ENCODE peak calls at places on chromosomes 11 and 22, in four cellular contexts. Z is MM.1S; W is CD8-positive, alpha-beta T cell; C is brain microvascular endothelial cell. B is an unnamed sample.

GRCh38 chr22:49574205-49574604 is 253.5 kb downstream of the BRD1 start:
- DNase-seq in Z (no peak), W (no peak), C (no peak), B (no peak)

GRCh38 chr22:37499006-37499707 is 13.0 kb upstream of the MFNG start:
- DNase-seq in Z (peak), W (no peak), C (no peak), B (no peak)

GRCh38 chr11:113249491-113249763 is 65.0 kb upstream of the TTC12 start:
- DNase-seq in Z (no peak), W (no peak), C (no peak), B (no peak)

GRCh38 chr11:35676611-35676965 is 14.0 kb downstream of the TRIM44 start:
- DNase-seq in Z (no peak), W (no peak), C (no peak), B (no peak)

GRCh38 chr11:111379500-111380136 is 543 bp upstream of the POU2AF1 start:
- DNase-seq in Z (peak), W (no peak), C (no peak), B (no peak)

GRCh38 chr11:13174090-13174489 is 103.5 kb upstream of the BMAL1 start:
- DNase-seq in Z (no peak), W (no peak), C (no peak), B (no peak)

GRCh38 chr11:104995001-104995408 is 26.6 kb upstream of the CASP4 start:
- DNase-seq in Z (no peak), W (no peak), C (no peak), B (no peak)

GRCh38 chr11:34214961-34215805 is 109.8 kb downstream of the NAT10 start:
- DNase-seq in Z (no peak), W (no peak), C (peak), B (no peak)

GRCh38 chr11:100687630-100688395 is 725 bp downstream of the ARHGAP42 start:
- DNase-seq in Z (peak), W (no peak), C (peak), B (peak)

GRCh38 chr11:24234822-24235508 is 261.9 kb upstream of the LUZP2 start:
- DNase-seq in Z (no peak), W (no peak), C (peak), B (no peak)

GRCh38 chr22:38180841-38181452 is 683 bp downstream of the PLA2G6 start:
- DNase-seq in Z (peak), W (peak), C (no peak), B (no peak)

GRCh38 chr11:21185959-21186358 is 516.6 kb downstream of the NELL1 start:
- DNase-seq in Z (no peak), W (no peak), C (no peak), B (no peak)

GRCh38 chr11:1869427-1870325 is 16.8 kb downstream of the LSP1 start:
- DNase-seq in Z (no peak), W (no peak), C (no peak), B (no peak)
- TF ChIP-seq CTCF in Z (no peak), W (no peak), C (peak), B (no peak)

GRCh38 chr11:72925656-72926055 is 111.4 kb downstream of the ATG16L2 start:
- DNase-seq in Z (no peak), W (no peak), C (no peak), B (no peak)

GRCh38 chr11:72921028-72921716 is 107.0 kb downstream of the ATG16L2 start:
- DNase-seq in Z (no peak), W (no peak), C (no peak), B (no peak)

GRCh38 chr11:72927380-72927779 is 113.2 kb downstream of the ATG16L2 start:
- DNase-seq in Z (no peak), W (no peak), C (no peak), B (no peak)

GRCh38 chr11:72926076-72926475 is 111.9 kb downstream of the ATG16L2 start:
- DNase-seq in Z (no peak), W (no peak), C (no peak), B (no peak)

DNA sequence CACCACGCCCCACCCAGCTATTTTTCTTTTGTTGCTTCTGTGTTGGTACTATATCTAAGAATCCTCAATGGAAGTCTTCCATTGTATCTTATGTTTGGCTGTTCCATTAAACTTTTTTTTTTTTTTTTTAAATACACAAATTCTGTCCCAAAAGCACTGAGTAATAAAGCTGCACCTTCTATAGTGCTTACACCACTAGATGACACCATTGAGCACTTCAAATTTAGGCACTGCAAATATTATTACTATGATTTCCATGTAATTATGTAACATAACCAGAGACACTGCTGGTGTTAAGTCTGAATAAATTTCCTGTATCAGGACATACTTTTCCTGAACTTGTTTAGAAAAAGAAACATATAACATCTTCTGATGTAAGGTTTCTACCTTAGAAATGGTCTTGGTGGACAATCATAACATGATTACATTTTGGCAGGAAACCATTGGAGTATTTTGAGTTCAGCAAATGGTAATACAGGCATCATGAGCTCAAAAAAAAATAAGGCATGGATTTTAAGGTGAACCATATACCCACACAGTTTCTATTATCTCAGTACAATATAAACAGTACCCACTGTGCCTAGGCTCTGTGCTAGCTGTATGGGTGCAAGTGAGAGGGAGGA is 110.5 kb downstream of the ATG16L2 start:
- DNase-seq in Z (peak), W (no peak), C (peak), B (no peak)
- TF ChIP-seq CTCF in Z (peak), W (peak), C (peak), B (peak)

GRCh38 chr11:46413755-46414465 is 22.3 kb upstream of the CHRM4 start:
- DNase-seq in Z (no peak), W (no peak), C (no peak), B (no peak)

GRCh38 chr11:46414466-46414796 is 22.9 kb upstream of the CHRM4 start:
- DNase-seq in Z (no peak), W (peak), C (no peak), B (no peak)

GRCh38 chr11:46408407-46408986 is 16.9 kb upstream of the CHRM4 start:
- DNase-seq in Z (no peak), W (no peak), C (no peak), B (no peak)

GRCh38 chr11:46407635-46408034 is 16.1 kb upstream of the CHRM4 start:
- DNase-seq in Z (no peak), W (no peak), C (no peak), B (no peak)

DNA sequence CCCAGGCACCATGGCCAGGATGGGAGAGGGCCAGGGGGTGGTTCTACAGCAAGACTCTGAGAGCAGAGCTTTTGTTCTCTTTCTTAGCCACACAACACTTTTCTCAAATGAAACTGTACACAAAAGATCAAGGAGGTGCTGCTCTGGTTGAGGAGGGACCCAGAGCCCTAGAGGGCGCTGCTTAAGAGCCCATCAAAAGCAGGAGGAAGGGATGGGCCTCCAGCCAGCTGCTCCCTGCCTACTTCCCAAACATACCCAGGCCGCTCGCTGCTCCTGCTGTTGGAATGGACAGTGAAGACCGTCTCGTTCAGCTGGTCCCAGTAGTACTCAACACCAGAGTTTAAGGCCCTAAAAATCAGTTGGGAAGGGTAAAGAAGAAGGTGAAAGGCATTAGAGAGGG is 18.4 kb upstream of the CHRM4 start:
- DNase-seq in Z (no peak), W (no peak), C (no peak), B (no peak)
- TF ChIP-seq CTCF in Z (no peak), W (no peak), C (peak), B (no peak)

GRCh38 chr11:121536116-121536515 is 83.3 kb upstream of the SORL1-AS1 start:
- DNase-seq in Z (no peak), W (no peak), C (no peak), B (no peak)
- TF ChIP-seq CTCF in Z (no peak), W (no peak), C (no peak), B (no peak)

DNA sequence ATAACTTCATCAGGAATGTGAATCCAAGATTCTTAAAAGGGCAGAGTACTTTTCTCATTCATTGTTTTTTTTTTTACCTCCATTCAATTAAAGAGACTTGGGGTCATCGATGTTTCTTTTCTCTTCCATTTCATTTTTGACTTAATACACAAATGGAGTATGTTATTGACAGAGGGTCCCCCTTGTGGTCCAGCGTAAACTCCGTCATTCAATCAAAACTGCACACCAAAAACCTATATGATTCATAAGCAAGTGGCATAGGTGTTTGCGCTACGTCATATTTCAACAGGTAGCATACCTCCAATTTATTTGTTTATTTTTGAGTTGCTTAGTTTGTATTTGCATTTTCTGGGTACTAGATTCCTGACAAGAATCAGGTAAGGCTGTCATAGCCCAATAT is 12.7 kb upstream of the FOLH1 start:
- DNase-seq in Z (no peak), W (no peak), C (no peak), B (no peak)
- TF ChIP-seq CTCF in Z (no peak), W (no peak), C (no peak), B (no peak)

B was measured in neural crest cell.